ENCODE peak calls at places on chromosomes 16 and 17, in four cellular contexts. F, H, Q and A are unnamed samples.

GRCh38 chr16:75552951-75553350 is 3.1 kb downstream of the TMEM231 start:
- DNase-seq in F (no peak), H (no peak), Q (no peak), A (no peak)

GRCh38 chr17:18041776-18042175 is 2.6 kb downstream of the GID4 start:
- DNase-seq in F (peak), H (no peak), Q (no peak), A (no peak)

GRCh38 chr17:43442711-43443110 is 41.1 kb upstream of the DHX8 start:
- DNase-seq in F (peak), H (no peak), Q (no peak), A (no peak)

GRCh38 chr17:72004476-72005331 is 116.1 kb upstream of the SOX9 start:
- DNase-seq in F (no peak), H (no peak), Q (no peak), A (no peak)

GRCh38 chr17:48491527-48492273 is 39.1 kb downstream of the HOXB1 start:
- DNase-seq in F (no peak), H (no peak), Q (no peak), A (no peak)

GRCh38 chr16:73149329-73149728 is 101.4 kb upstream of the ZFHX3 start:
- DNase-seq in F (no peak), H (peak), Q (no peak), A (no peak)

GRCh38 chr17:49616546-49617205 is 41.0 kb downstream of the NXPH3 start:
- DNase-seq in F (no peak), H (no peak), Q (peak), A (no peak)

GRCh38 chr16:74709477-74709877 is 8.8 kb upstream of the MLKL start:
- DNase-seq in F (peak), H (peak), Q (peak), A (no peak)

GRCh38 chr16:77841275-77841640 is 52.9 kb downstream of the VAT1L start:
- DNase-seq in F (no peak), H (no peak), Q (no peak), A (no peak)

GRCh38 chr17:47358652-47359051 is 34.9 kb downstream of the EFCAB13 start:
- DNase-seq in F (no peak), H (no peak), Q (no peak), A (no peak)

GRCh38 chr16:48720266-48720665 is 110.3 kb upstream of the N4BP1 start:
- DNase-seq in F (peak), H (peak), Q (no peak), A (no peak)

GRCh38 chr17:78256705-78257559 is 25.5 kb downstream of the TMEM235 start:
- DNase-seq in F (no peak), H (no peak), Q (no peak), A (no peak)

GRCh38 chr16:24135624-24136296 is 120.4 kb upstream of the CACNG3 start:
- DNase-seq in F (no peak), H (no peak), Q (no peak), A (no peak)

DNA sequence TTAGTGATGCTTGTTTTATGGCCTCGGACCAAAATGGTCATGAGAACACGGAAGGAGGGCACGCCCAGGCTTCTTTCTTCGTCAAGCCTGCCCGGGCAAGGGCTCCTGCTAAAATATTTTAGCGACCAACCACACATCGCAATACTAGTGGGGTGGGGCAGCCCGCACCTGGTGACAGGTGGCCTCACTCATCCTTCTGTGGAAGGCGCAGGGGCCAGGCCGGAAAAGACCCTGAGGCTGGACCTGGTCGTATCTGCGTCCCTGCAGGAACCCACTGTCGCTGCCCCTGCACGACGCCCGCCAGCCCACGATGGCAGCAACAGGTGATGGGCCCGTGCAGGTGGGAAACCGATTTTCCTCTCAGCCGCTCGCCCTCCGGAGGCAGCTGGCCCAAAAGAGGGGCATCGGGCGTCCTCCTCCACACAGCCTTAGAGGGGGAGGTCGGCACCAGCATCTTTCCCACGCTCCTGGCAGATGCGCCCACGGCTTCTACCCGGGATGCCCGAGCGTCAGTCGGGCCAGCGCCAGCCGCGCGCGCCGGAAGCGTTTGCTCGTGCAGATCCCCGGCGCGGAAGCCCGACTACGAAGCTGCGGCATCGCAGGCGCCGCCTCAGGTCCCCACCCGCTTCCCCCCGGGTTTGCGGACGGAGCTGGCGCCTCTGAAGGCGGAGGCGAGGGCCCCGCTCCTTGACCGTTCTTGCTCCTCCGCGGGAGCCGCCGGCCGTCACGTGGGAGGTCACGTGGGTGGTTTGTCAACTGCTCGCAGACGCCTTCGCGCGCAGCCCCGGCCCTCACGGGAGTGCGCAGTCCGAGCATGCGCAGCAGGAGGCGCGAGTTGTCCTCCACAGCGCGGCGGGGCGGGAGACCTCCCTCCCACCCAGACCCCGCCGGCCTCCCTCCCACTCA is 22.8 kb upstream of the FOXK2 start:
- DNase-seq in F (peak), H (no peak), Q (peak), A (peak)
- TF ChIP-seq POLR2A in F (peak), H (no peak), Q (peak), A (no peak)

GRCh38 chr16:2035431-2036199 is 8.9 kb downstream of the NHERF2 start:
- DNase-seq in F (peak), H (peak), Q (peak), A (peak)
- TF ChIP-seq EP300 in F (peak), H (peak), Q (peak), A (no peak)

GRCh38 chr17:29090746-29091395 is 47.9 kb downstream of the PIPOX start:
- DNase-seq in F (no peak), H (no peak), Q (no peak), A (no peak)
- TF ChIP-seq CTCF in F (no peak), H (no peak), Q (no peak), A (no peak)

GRCh38 chr17:81309140-81309858 is 14.2 kb upstream of the SLC38A10 start:
- DNase-seq in F (peak), H (peak), Q (peak), A (peak)
- TF ChIP-seq POLR2A in F (peak), H (no peak), Q (peak), A (peak)

GRCh38 chr17:29930399-29931010 is 477 bp upstream of the SSH2 start:
- DNase-seq in F (no peak), H (peak), Q (no peak), A (peak)

GRCh38 chr17:29929006-29929543 is 953 bp downstream of the SSH2 start:
- DNase-seq in F (peak), H (peak), Q (no peak), A (no peak)

GRCh38 chr17:29929544-29930398 is at the start of gene SSH2:
- DNase-seq in F (peak), H (peak), Q (peak), A (peak)

GRCh38 chr17:29933379-29933778 is 3.4 kb upstream of the SSH2 start:
- DNase-seq in F (peak), H (peak), Q (no peak), A (no peak)

GRCh38 chr17:29931253-29931932 is 1.4 kb upstream of the SSH2 start:
- DNase-seq in F (peak), H (peak), Q (peak), A (no peak)
- TF ChIP-seq EP300 in F (no peak), H (no peak), Q (no peak), A (no peak)

GRCh38 chr17:53319947-53320346 is 502.8 kb upstream of the KIF2B start:
- DNase-seq in F (no peak), H (no peak), Q (no peak), A (no peak)
- TF ChIP-seq CTCF in F (no peak), H (no peak), Q (no peak), A (no peak)

DNA sequence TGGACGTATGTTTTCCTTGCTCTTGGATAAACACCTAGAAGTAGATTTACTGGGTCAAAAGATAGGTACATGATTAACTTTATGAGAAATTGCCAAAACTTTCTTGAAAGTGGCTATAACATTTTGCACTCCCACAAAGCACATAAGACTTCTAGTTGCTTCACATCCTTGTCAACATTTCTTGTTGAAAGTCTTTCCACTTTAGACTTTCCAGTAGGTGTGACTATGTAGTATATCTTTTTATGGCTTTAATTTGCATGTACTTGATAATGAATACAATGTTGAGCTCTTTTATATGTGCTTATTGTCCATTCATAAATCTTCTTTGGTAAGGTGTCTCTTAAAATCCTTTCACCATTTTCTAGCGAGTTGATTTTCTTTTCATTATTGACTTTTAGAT is 241.2 kb upstream of the RPL38 start:
- DNase-seq in F (no peak), H (no peak), Q (no peak), A (no peak)
- TF ChIP-seq POLR2A in F (no peak), H (no peak), Q (no peak), A (no peak)

GRCh38 chr16:9965079-9965478 is 217.1 kb downstream of the GRIN2A start:
- DNase-seq in F (no peak), H (no peak), Q (no peak), A (no peak)

GRCh38 chr16:9966569-9967157 is 215.6 kb downstream of the GRIN2A start:
- DNase-seq in F (no peak), H (peak), Q (no peak), A (no peak)

GRCh38 chr16:9970796-9971195 is 211.4 kb downstream of the GRIN2A start:
- DNase-seq in F (no peak), H (no peak), Q (no peak), A (no peak)

GRCh38 chr16:9971907-9972306 is 210.3 kb downstream of the GRIN2A start:
- DNase-seq in F (no peak), H (no peak), Q (no peak), A (no peak)

GRCh38 chr16:9969580-9969979 is 212.6 kb downstream of the GRIN2A start:
- DNase-seq in F (no peak), H (no peak), Q (no peak), A (no peak)
- TF ChIP-seq EP300 in F (no peak), H (no peak), Q (no peak), A (no peak)

DNA sequence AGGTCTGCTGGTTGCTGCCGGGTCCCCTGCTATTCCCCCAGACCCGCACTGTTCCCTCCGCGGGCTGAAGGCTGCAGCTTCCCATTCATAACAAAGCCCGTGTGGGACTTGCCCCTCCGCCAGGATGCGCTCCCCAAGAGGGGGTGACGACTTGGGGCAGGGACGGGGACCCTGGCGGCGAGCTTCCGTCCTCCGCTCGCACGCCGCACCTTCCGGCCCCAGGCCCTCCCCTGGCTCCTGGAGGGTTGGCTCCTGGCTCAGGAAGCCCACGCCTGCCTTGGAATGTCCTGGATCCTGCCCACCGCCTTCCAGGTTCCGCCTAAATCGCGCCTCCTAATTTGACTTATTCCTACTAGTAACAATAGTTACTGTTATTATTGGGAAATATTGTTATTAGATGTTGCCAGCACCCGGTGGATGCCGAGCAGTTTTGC is 1.1 kb upstream of the TFAP4 start:
- DNase-seq in F (peak), H (peak), Q (no peak), A (peak)
- TF ChIP-seq CTCF in F (peak), H (peak), Q (no peak), A (peak)